ENCODE peak calls at places on chromosomes 12 and 14, in six cellular contexts. N is stimulated activated CD4-positive, alpha-beta T cell treated with anti-CD3 and anti-CD28 coated beads, Interleukin-4, amount 100 ng/mL, for 48 hours; W is T-cell; T is GDM1; Q is NCI-H1436; V is effector memory CD8-positive, alpha-beta T cell. U is an unnamed sample.

GRCh38 chr14:31380106-31380505 is 40.2 kb downstream of the HEATR5A start:
- DNase-seq in Q (no peak), N (no peak), W (no peak), T (no peak), V (no peak), U (no peak)

GRCh38 chr12:58346032-58346632 is 404.8 kb downstream of the ATP23 start:
- DNase-seq in N (no peak), V (no peak), Q (peak), W (no peak), T (no peak), U (no peak)

GRCh38 chr12:10537721-10538120 is 32.0 kb downstream of the EIF2S3B start:
- DNase-seq in W (no peak), T (no peak), Q (no peak), N (no peak), V (no peak), U (no peak)

GRCh38 chr14:103556976-103557758 is 5.3 kb downstream of the BAG5 start:
- DNase-seq in V (no peak), N (no peak), Q (no peak), T (no peak), W (no peak), U (no peak)

GRCh38 chr12:119180380-119181040 is 1.8 kb downstream of the HSPB8 start:
- DNase-seq in V (no peak), T (no peak), W (no peak), Q (no peak), N (no peak), U (no peak)

GRCh38 chr12:48356041-48356768 is 5.5 kb upstream of the ZNF641 start:
- DNase-seq in V (no peak), Q (no peak), N (no peak), T (no peak), W (no peak), U (no peak)

GRCh38 chr12:107593713-107594381 is 91.8 kb upstream of the PWP1 start:
- DNase-seq in W (no peak), V (no peak), N (no peak), T (no peak), Q (no peak), U (no peak)

GRCh38 chr14:91315844-91316267 is 71.4 kb upstream of the GPR68 start:
- DNase-seq in V (peak), W (peak), T (peak), Q (no peak), N (peak), U (no peak)

GRCh38 chr12:31588976-31589375 is 2.0 kb downstream of the DENND5B start:
- DNase-seq in T (no peak), V (no peak), N (no peak), W (no peak), Q (no peak), U (no peak)

GRCh38 chr14:52829527-52829926 is 38.1 kb upstream of the GNPNAT1 start:
- DNase-seq in Q (no peak), W (no peak), N (no peak), V (no peak), T (no peak), U (peak)

GRCh38 chr14:75273272-75274044 is 5.2 kb upstream of the FOS start:
- DNase-seq in Q (no peak), T (no peak), V (no peak), N (no peak), W (no peak), U (no peak)

GRCh38 chr12:91975891-91976290 is 169.8 kb downstream of the BTG1 start:
- DNase-seq in V (no peak), N (no peak), Q (no peak), T (no peak), W (no peak), U (no peak)